ENCODE peak calls at places on chromosomes 5 and 9, in nine cellular contexts. N is kidney glomerular epithelial cell; V is lung; E is stimulated activated CD4-positive, alpha-beta T cell treated with anti-CD3 and anti-CD28 coated beads, Interleukin-4, amount 100 ng/mL, for 24 hours; A is CD4-positive, alpha-beta T cell; P is mesenteric fat pad; D is SK-MEL-5; O is NCI-H2029 treated with DMSO at 0.1 percent for 48 hours; S is WTC11. W is an unnamed sample.

GRCh38 chr5:72246239-72246580 is 73.8 kb downstream of the MRPS27 start:
- DNase-seq in N (no peak), V (no peak), E (no peak), A (no peak), P (no peak), D (no peak), O (no peak), S (no peak), W (no peak)

GRCh38 chr5:157342822-157343402 is 77.0 kb downstream of the CYFIP2 start:
- DNase-seq in N (no peak), V (no peak), E (peak), A (peak), P (no peak), D (peak), O (no peak), S (peak), W (no peak)

GRCh38 chr9:37386988-37387387 is 35.5 kb upstream of the GRHPR start:
- DNase-seq in N (no peak), V (no peak), E (no peak), A (no peak), P (no peak), D (peak), O (no peak), S (no peak), W (no peak)

GRCh38 chr5:68028131-68028727 is 187.3 kb upstream of the PIK3R1 start:
- DNase-seq in N (no peak), V (no peak), E (no peak), A (no peak), P (no peak), D (no peak), O (no peak), S (no peak), W (no peak)

GRCh38 chr5:119354522-119355243 is 1.1 kb upstream of the TNFAIP8 start:
- DNase-seq in N (no peak), V (no peak), E (no peak), A (no peak), P (no peak), D (no peak), O (no peak), S (no peak), W (no peak)

GRCh38 chr9:69028754-69029153 is 6.8 kb upstream of the FXN start:
- DNase-seq in N (no peak), V (no peak), E (peak), A (peak), P (no peak), D (no peak), O (no peak), S (no peak), W (no peak)

GRCh38 chr5:57853929-57854697 is 371.5 kb upstream of the ACTBL2 start:
- DNase-seq in N (no peak), V (no peak), E (no peak), A (no peak), P (no peak), D (peak), O (no peak), S (no peak), W (no peak)

GRCh38 chr5:181215997-181216982 is 6.8 kb upstream of the TRIM41 start:
- DNase-seq in N (no peak), V (no peak), E (no peak), A (no peak), P (no peak), D (peak), O (no peak), S (peak), W (no peak)

GRCh38 chr9:133558191-133559126 is 24.0 kb downstream of the ADAMTSL2 start:
- DNase-seq in N (no peak), V (no peak), E (peak), A (no peak), P (no peak), D (no peak), O (no peak), S (no peak), W (no peak)

GRCh38 chr5:58069846-58070245 is 390.0 kb downstream of the PLK2 start:
- DNase-seq in N (no peak), V (no peak), E (no peak), A (no peak), P (no peak), D (no peak), O (no peak), S (no peak), W (no peak)

GRCh38 chr5:132225165-132226032 is 2.3 kb downstream of the P4HA2 start:
- DNase-seq in N (peak), V (peak), E (peak), A (no peak), P (peak), D (no peak), O (peak), S (no peak), W (no peak)

GRCh38 chr9:134341306-134341705 is 15.1 kb downstream of the RXRA start:
- DNase-seq in N (no peak), V (peak), E (no peak), A (no peak), P (no peak), D (no peak), O (no peak), S (no peak), W (no peak)

GRCh38 chr9:86134361-86134760 is 35.0 kb upstream of the GOLM1 start:
- DNase-seq in N (no peak), V (no peak), E (no peak), A (no peak), P (no peak), D (no peak), O (no peak), S (no peak), W (no peak)

GRCh38 chr5:35773936-35774335 is 82.8 kb upstream of the IL7R start:
- DNase-seq in N (no peak), V (no peak), E (peak), A (no peak), P (no peak), D (no peak), O (no peak), S (no peak), W (no peak)

GRCh38 chr9:109542922-109543321 is 44.8 kb upstream of the PTPN3 start:
- DNase-seq in N (no peak), V (no peak), E (no peak), A (no peak), P (no peak), D (no peak), O (no peak), S (no peak), W (no peak)

GRCh38 chr5:113204525-113205161 is 228.0 kb downstream of the DCP2 start:
- DNase-seq in N (no peak), V (peak), E (no peak), A (no peak), P (no peak), D (peak), O (no peak), S (no peak), W (no peak)

GRCh38 chr5:179816401-179817070 is 4.2 kb upstream of the SQSTM1 start:
- DNase-seq in N (no peak), V (no peak), E (no peak), A (no peak), P (no peak), D (no peak), O (no peak), S (peak), W (no peak)

GRCh38 chr9:13443380-13444271 is 164.1 kb upstream of the MPDZ start:
- DNase-seq in N (no peak), V (no peak), E (no peak), A (no peak), P (no peak), D (no peak), O (no peak), S (no peak), W (no peak)

GRCh38 chr5:95392593-95393182 is 1.5 kb downstream of the FAM81B start:
- DNase-seq in N (peak), V (no peak), E (no peak), A (no peak), P (no peak), D (no peak), O (peak), S (no peak), W (peak)